ENCODE peak calls at places on chromosomes 5 and 9, in ten cellular contexts. O is right lobe of liver; P is left colon; S is foreskin keratinocyte; F is activated naive CD8-positive, alpha-beta T cell treated with anti-CD3 and anti-CD28 coated beads, Interleukin-2, amount 50 U/mL, for 24 hours; E is CD4-positive, alpha-beta T cell; B is heart left ventricle; C is psoas muscle; N is WTC11; W is aorta. J is an unnamed sample.

GRCh38 chr9:97753364-97753763 is 56.2 kb upstream of the XPA start:
- ATAC-seq in O (no peak), P (no peak), S (no peak), F (no peak), E (no peak), B (no peak), C (no peak), N (no peak), W (no peak), J (no peak)

GRCh38 chr5:1118231-1118698 is 6.4 kb upstream of the SLC12A7 start:
- ATAC-seq in O (no peak), P (no peak), S (peak), F (no peak), E (no peak), B (no peak), C (peak), N (no peak), W (no peak), J (peak)

GRCh38 chr5:34534237-34535108 is 121.7 kb upstream of the RAI14 start:
- ATAC-seq in O (no peak), P (no peak), S (peak), F (no peak), E (no peak), B (no peak), C (no peak), N (no peak), W (peak), J (peak)

GRCh38 chr9:121285835-121286687 is 18.1 kb downstream of the GSN start:
- ATAC-seq in O (peak), P (peak), S (peak), F (no peak), E (no peak), B (peak), C (peak), N (peak), W (peak), J (no peak)

GRCh38 chr5:127367912-127368468 is 77.4 kb downstream of the MEGF10 start:
- ATAC-seq in O (no peak), P (no peak), S (no peak), F (no peak), E (no peak), B (no peak), C (no peak), N (no peak), W (no peak), J (no peak)

GRCh38 chr5:138605254-138605972 is 30.2 kb upstream of the HSPA9 start:
- ATAC-seq in O (peak), P (no peak), S (no peak), F (no peak), E (no peak), B (no peak), C (no peak), N (no peak), W (no peak), J (no peak)

GRCh38 chr5:654071-654778 is 38.9 kb downstream of the TPPP start:
- ATAC-seq in O (no peak), P (no peak), S (no peak), F (no peak), E (no peak), B (peak), C (no peak), N (no peak), W (peak), J (no peak)

GRCh38 chr9:107294756-107295155 is 11.7 kb downstream of the RAD23B start:
- ATAC-seq in O (peak), P (no peak), S (no peak), F (no peak), E (no peak), B (no peak), C (peak), N (no peak), W (no peak), J (no peak)

GRCh38 chr9:117704597-117704996 is 394 bp downstream of the TLR4 start:
- ATAC-seq in O (peak), P (peak), S (no peak), F (no peak), E (no peak), B (no peak), C (no peak), N (no peak), W (peak), J (peak)

GRCh38 chr9:110777201-110777842 is 108.7 kb downstream of the MUSK start:
- ATAC-seq in O (no peak), P (peak), S (no peak), F (no peak), E (no peak), B (no peak), C (no peak), N (no peak), W (no peak), J (no peak)